ENCODE peak calls at places on chromosomes 13 and 19, in four cellular contexts. G is H9, B is bronchial epithelial cell, F is brain microvascular endothelial cell. D is an unnamed sample.

GRCh38 chr13:51971520-51972426 is 39.5 kb downstream of the ATP7B start:
- DNase-seq in G (no peak), B (no peak), F (no peak), D (no peak)

GRCh38 chr13:73073050-73073449 is 14.2 kb downstream of the KLF5 start:
- DNase-seq in G (no peak), B (no peak), F (no peak), D (no peak)

GRCh38 chr19:7303470-7303869 is 9.3 kb upstream of the INSR start:
- DNase-seq in G (no peak), B (no peak), F (no peak), D (no peak)

GRCh38 chr19:28208745-28209144 is 1004.2 kb downstream of the UQCRFS1 start:
- DNase-seq in G (peak; percentile 32), B (no peak), F (no peak), D (no peak)

GRCh38 chr19:34504273-34504808 is 22.8 kb downstream of the WTIP start:
- DNase-seq in G (no peak), B (no peak), F (no peak), D (no peak)

GRCh38 chr19:47901370-47901769 is 15.3 kb upstream of the SULT2A1 start:
- DNase-seq in G (no peak), B (no peak), F (no peak), D (no peak)

GRCh38 chr13:100266026-100266425 is 177.1 kb downstream of the PCCA start:
- DNase-seq in G (no peak), B (no peak), F (no peak), D (no peak)

GRCh38 chr19:50880241-50880640 is 7.0 kb downstream of the KLK2 start:
- DNase-seq in G (no peak), B (no peak), F (no peak), D (no peak)

GRCh38 chr19:31174948-31175347 is 174.3 kb downstream of the TSHZ3 start:
- DNase-seq in G (peak; percentile 22), B (no peak), F (no peak), D (no peak)

GRCh38 chr19:58563823-58564222 is 5.4 kb upstream of the UBE2M start:
- DNase-seq in G (no peak), B (no peak), F (no peak), D (no peak)

GRCh38 chr13:50589651-50590054 is 253.8 kb downstream of the DLEU7 start:
- DNase-seq in G (no peak), B (peak; percentile 89), F (peak; percentile 82), D (no peak)

GRCh38 chr19:45733160-45733810 is at the start of gene MEIOSIN:
- DNase-seq in G (no peak), B (no peak), F (no peak), D (no peak)

GRCh38 chr19:45729774-45730388 is 815 bp downstream of the FBXO46 start:
- DNase-seq in G (no peak), B (peak; percentile 60), F (no peak), D (peak; percentile 60)

GRCh38 chr19:45730389-45731288 is at the start of gene FBXO46:
- DNase-seq in G (peak; percentile 98), B (peak; percentile 97), F (peak; percentile 98), D (peak; percentile 96)
- TF ChIP-seq CTCF in G (peak; percentile 17), B (peak; percentile 28), F (peak; percentile 41), D (peak; percentile 31)

DNA sequence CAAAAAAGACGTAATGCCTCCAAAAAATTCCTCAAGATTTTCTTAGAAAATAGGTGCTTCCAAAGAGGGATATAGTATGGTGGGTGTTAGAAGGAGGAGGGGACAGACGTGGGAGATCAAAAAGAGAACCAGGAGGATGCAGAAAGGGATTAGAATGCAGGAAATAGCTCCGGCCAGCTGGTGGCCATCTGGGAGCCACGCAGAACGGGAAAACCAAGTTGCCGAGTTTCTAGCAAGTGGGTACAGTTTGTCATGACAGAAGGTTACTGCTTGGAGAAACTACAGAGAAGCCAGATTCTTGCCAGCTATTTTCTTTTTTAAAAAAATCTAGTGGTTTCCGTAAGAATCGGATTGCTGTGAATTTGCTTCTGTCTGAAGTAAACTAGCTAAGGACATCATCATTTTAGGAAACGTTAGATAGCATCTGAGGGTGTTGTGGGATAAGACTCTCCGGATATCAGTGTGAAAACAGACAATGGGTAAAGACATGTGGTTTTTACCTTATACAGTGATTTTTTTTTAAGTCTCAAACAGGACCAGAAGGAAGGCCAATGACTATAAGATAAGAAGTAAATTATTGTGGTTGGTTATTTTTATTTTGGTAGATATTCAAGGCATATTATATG is 104.9 kb downstream of the HSPH1 start:
- DNase-seq in G (no peak), B (no peak), F (no peak), D (no peak)
- TF ChIP-seq CTCF in G (peak; percentile 20), B (no peak), F (peak; percentile 36), D (no peak)

DNA sequence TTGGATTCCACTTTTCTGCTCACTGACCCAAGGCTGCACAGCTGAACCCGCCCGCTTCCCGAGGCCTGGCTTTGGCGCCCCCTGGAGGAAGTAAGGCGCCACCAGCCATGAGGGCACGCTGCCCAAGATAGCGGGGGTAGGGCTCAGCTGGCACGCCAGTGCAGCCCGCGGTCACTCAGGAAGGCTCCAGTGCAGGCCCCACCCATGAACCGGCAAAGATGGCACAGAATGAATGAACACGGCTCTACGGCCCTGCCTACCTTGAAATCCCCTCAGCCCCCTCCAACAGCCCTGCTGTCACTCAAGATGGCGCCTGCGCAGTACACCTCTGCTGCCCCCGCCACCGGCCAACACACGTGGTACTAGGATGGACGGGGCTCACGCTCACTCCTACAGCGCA is 3.0 kb downstream of the PEG3 start:
- DNase-seq in G (no peak), B (no peak), F (peak; percentile 20), D (no peak)
- TF ChIP-seq CTCF in G (no peak), B (peak; percentile 3), F (peak; percentile 31), D (no peak)

DNA sequence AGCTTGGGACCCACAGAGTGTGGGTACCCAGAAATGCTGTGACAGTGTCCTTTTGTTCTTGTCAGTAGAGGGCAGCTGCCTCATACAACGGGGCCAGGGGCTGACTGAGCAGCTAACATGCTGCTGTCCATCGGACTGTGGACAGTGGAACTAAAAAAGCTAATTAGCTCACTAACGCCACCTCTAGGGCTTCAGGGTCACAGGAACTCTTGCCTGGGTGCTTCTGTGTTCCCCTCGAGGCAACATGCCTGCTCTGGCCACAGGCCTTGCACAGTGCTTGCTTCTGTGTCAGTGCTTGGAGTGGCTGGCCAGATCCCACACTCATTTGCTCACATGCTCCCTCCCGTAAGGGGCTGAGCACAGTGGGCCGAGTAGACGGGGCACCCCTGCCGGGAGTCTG is 377.0 kb downstream of the OLFM4 start:
- DNase-seq in G (peak; percentile 76), B (no peak), F (no peak), D (no peak)
- TF ChIP-seq CTCF in G (peak; percentile 77), B (no peak), F (no peak), D (no peak)

GRCh38 chr13:20721454-20722357 is 18.2 kb downstream of the IL17D start:
- DNase-seq in G (peak; percentile 68), B (peak; percentile 53), F (peak; percentile 72), D (no peak)
- TF ChIP-seq CTCF in G (no peak), B (no peak), F (peak; percentile 24), D (no peak)